ENCODE peak calls at places on chromosomes 3 and 15, in ten cellular contexts. Q is heart right ventricle, A is pancreas, W is thyroid gland, S is A549, L is HFF-Myc, X is fibroblast of lung, K is AG10803, I is MM.1S, B is tibial artery. Y is an unnamed sample.

GRCh38 chr3:128488995-128489859 is 3.8 kb downstream of the GATA2 start:
- DNase-seq in L (no peak), K (peak), W (no peak), S (no peak), X (no peak), Q (peak), B (no peak), A (peak), I (no peak), Y (peak)

GRCh38 chr3:180275176-180275575 is 238.4 kb upstream of the PEX5L start:
- DNase-seq in L (no peak), K (no peak), I (no peak), B (no peak), Q (no peak), S (no peak), W (no peak), X (no peak), A (no peak), Y (no peak)

GRCh38 chr3:71495708-71496472 is 87.6 kb downstream of the FOXP1 start:
- DNase-seq in W (no peak), Q (no peak), L (no peak), B (no peak), A (no peak), K (peak), X (peak), I (no peak), S (peak), Y (peak)

GRCh38 chr3:25289663-25290062 is 138.4 kb upstream of the RARB start:
- DNase-seq in I (no peak), A (no peak), S (no peak), K (no peak), L (no peak), Q (no peak), X (no peak), B (no peak), W (no peak), Y (no peak)

GRCh38 chr3:65379223-65379622 is 659.5 kb downstream of the MAGI1 start:
- DNase-seq in Q (no peak), X (no peak), W (no peak), L (no peak), B (no peak), A (peak), S (no peak), K (no peak), I (no peak), Y (no peak)

GRCh38 chr3:50068134-50068533 is 20.6 kb upstream of the RBM5 start:
- DNase-seq in A (no peak), L (no peak), W (no peak), X (no peak), S (no peak), Q (no peak), K (peak), B (no peak), I (no peak), Y (no peak)

GRCh38 chr3:158261371-158261991 is 151.6 kb downstream of the RSRC1 start:
- DNase-seq in X (no peak), I (no peak), W (no peak), A (no peak), S (no peak), B (no peak), K (no peak), L (no peak), Q (no peak), Y (peak)

GRCh38 chr15:73153447-73153846 is 101.2 kb downstream of the NEO1 start:
- DNase-seq in Q (no peak), I (no peak), S (no peak), X (no peak), L (no peak), K (no peak), A (no peak), B (no peak), W (no peak), Y (no peak)

GRCh38 chr3:138260636-138261035 is 69.0 kb downstream of the NME9 start:
- DNase-seq in Q (no peak), L (no peak), I (no peak), S (no peak), A (no peak), X (peak), W (no peak), K (no peak), B (no peak), Y (peak)

GRCh38 chr3:107959767-107960166 is 131.1 kb downstream of the CD47 start:
- DNase-seq in A (no peak), K (peak), W (no peak), B (no peak), Q (no peak), I (no peak), L (no peak), X (no peak), S (no peak), Y (peak)

GRCh38 chr3:107954845-107955244 is 136.0 kb downstream of the CD47 start:
- DNase-seq in B (no peak), K (no peak), A (no peak), Q (no peak), W (no peak), S (no peak), X (no peak), I (peak), L (no peak), Y (no peak)

GRCh38 chr3:107956991-107957467 is 133.8 kb downstream of the CD47 start:
- DNase-seq in L (peak), S (no peak), K (peak), W (peak), B (peak), A (no peak), I (no peak), X (peak), Q (peak), Y (peak)

GRCh38 chr3:107957506-107957905 is 133.3 kb downstream of the CD47 start:
- DNase-seq in A (no peak), L (no peak), X (no peak), Q (no peak), S (no peak), B (no peak), K (no peak), W (no peak), I (no peak), Y (peak)

DNA sequence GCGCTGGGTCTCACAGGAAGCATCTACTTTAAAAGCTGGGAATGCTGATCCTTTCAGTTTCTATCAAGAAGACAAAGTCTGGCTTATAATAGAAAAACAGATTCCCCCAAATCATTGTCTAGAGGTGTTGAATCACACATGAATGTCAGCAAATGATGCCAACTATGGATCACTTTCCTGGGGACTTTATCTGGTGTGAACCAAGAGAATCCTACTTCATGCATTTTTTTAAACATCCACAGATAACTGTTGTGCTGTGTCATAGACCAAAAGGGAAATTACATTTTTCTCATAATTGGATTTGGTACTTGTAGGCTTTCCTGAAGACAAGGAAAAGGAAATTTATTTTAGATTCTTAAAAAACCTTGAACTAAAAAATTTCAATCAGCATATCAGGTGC is 132.7 kb downstream of the CD47 start:
- DNase-seq in L (no peak), A (no peak), X (no peak), S (no peak), W (no peak), K (peak), Q (no peak), I (no peak), B (no peak), Y (peak)
- H3K4me3 ChIP-seq in L (no peak), A (no peak), X (no peak), S (no peak), W (no peak), K (peak), Q (no peak), I (no peak), B (peak), Y (peak)

GRCh38 chr15:94028809-94029208 is 202.6 kb upstream of the MCTP2 start:
- DNase-seq in K (no peak), I (no peak), A (no peak), L (no peak), Q (no peak), W (no peak), S (no peak), X (no peak), B (no peak), Y (no peak)
- TF ChIP-seq CTCF in K (no peak), I (no peak), A (no peak), L (no peak), Q (no peak), W (no peak), S (no peak), X (no peak), B (no peak), Y (no peak)

DNA sequence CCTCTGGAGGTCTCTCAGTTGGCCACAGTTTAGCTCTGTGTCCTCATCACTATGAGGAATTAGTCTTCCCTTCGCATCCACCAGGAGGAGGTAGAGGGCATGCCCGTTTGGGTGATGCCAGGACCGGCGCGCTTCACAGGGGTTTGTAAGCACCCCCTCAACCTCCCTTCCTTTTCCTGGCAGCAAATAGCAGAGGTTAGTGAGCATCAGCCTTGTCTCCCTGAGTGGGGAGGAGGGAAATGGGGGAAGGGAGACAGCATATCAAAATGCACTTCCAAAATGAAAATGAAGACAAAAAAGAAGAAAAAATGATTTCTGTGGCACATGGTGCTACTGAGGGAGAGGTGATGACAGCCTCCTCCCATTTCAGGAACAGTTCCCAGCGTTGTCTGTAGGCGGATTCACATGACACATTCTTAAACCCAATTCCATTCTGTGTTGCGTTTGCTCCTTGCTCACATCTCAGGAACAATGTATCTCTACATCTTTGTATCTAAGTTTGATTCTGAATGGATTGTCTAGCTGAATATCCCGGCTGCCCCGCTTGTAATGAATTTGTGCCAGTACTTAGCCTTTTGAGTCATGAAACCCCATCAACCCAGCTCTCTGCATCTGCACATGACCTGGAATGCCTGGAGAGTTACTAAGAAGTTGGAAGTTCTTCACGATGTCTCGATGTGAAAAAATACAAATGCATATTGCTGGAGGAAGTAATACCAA is 45.1 kb downstream of the TYRO3 start:
- DNase-seq in Q (peak), A (peak), I (peak), S (peak), L (no peak), K (peak), B (peak), W (peak), X (peak), Y (peak)
- H3K4me3 ChIP-seq in Q (peak), A (no peak), I (peak), S (peak), L (peak), K (peak), B (peak), W (no peak), X (peak), Y (peak)

DNA sequence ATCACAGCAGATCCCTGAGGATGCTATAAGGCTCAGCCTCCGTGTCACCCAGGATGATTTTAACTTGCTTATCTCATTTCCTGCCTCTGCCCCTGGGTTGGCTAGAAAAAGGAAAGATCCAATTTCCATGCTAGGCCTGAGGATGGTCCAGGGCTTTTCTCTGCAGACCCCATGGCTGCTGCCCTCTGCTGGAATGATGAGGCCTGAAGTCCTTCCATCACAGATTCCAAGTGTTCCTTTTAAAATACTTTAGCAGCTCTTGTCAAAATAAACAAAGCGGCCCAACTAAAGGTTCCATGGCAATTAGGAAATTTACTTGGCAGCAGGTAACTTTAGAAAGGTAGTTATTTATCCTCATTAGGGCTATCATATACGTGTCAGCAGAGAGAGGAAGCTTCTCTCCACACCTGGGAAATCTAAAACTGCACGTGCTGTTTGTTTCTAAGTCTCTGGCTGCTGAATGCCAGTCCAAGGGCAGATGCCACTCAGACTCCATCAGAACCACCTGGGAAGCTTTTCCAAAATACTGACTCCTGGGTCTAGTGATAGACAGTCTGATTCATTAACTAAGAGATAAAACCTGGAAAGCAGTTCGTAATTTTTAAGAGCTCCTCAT is 401.9 kb upstream of the IL12A start:
- DNase-seq in X (peak), K (peak), A (no peak), L (peak), I (no peak), Q (no peak), B (no peak), W (peak), S (peak), Y (peak)
- TF ChIP-seq CTCF in X (peak), K (peak), A (no peak), L (peak), I (peak), Q (peak), B (no peak), W (peak), S (peak), Y (peak)

DNA sequence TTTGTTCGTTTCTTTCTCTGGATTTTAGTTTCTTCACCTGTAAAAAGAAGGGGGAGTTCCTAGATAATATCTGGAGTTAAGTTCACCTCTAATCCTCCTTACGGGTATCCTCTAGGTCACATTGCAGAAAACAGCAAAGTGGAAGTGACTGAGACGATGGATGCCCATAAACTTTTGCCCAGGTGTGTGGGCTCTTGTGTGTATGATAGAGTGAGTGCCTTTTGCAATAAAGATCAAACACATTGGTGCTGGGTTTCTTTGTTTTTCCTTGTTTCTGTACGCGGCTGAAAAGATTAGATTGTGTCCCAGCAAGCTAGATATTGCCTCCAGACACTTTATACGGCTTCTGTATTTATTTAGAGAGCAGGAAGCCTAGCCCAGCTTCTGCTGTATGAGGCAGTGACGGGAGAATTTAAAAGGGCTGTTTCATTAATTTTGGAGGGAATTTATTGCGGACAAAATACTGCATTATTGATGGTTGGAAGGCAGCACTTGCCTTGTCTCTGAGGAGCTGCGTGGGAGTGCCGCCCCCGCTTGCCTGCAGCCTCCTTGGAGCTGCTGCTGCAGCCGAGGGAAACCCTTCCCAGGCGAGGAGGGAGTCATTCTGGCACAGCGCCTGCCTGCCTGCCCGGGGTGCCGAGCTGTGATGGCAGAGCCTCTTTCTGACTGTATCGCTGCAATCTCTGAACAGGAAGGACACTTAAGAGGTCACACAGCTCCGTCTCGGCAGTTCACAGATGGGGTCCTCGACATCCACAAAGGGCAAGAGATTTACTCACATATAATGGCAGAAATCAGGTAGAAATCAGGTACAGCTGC is 38.6 kb downstream of the PYDC2 start:
- DNase-seq in X (peak), W (peak), L (no peak), S (no peak), A (peak), B (no peak), I (no peak), K (peak), Q (peak), Y (peak)
- H3K4me3 ChIP-seq in X (peak), W (no peak), L (no peak), S (no peak), A (no peak), B (no peak), I (no peak), K (no peak), Q (peak), Y (peak)

GRCh38 chr15:29656636-29657475 is 165.4 kb downstream of the TJP1 start:
- DNase-seq in W (no peak), K (no peak), B (no peak), S (peak), A (no peak), X (no peak), Q (no peak), I (no peak), L (no peak), Y (peak)
- TF ChIP-seq CTCF in W (no peak), K (no peak), B (no peak), S (peak), A (no peak), X (no peak), Q (no peak), I (no peak), L (no peak), Y (peak)